ENCODE peak calls at places on chromosome 1, in nine cellular contexts. One of them, this sample, is unnamed.

GRCh38 chr1:230827801-230828200 is 40.5 kb downstream of the C1orf198 start:
- DNase-seq in HepG2: no peak
- DNase-seq in lower lobe of right lung: no peak
- DNase-seq in Panc1: no peak
- DNase-seq in dorsolateral prefrontal cortex: no peak
- DNase-seq in left ventricle myocardium inferior: no peak
- DNase-seq in CD8-positive, alpha-beta T cell: no peak
- DNase-seq in tibial artery: no peak
- DNase-seq in ovary: no peak
- DNase-seq in this sample: peak; percentile 67

GRCh38 chr1:17438176-17438976 is 1.1 kb downstream of the RCC2 start:
- DNase-seq in HepG2: peak; percentile 52
- DNase-seq in lower lobe of right lung: peak; percentile 85
- DNase-seq in Panc1: no peak
- DNase-seq in dorsolateral prefrontal cortex: peak; percentile 60
- DNase-seq in left ventricle myocardium inferior: peak; percentile 72
- DNase-seq in CD8-positive, alpha-beta T cell: peak; percentile 70
- DNase-seq in tibial artery: peak; percentile 49
- DNase-seq in ovary: peak; percentile 44
- DNase-seq in this sample: no peak

GRCh38 chr1:67535474-67535873 is 105.3 kb upstream of the SERBP1 start:
- DNase-seq in HepG2: peak; percentile 80
- DNase-seq in lower lobe of right lung: peak; percentile 85
- DNase-seq in Panc1: peak; percentile 70
- DNase-seq in dorsolateral prefrontal cortex: peak; percentile 75
- DNase-seq in left ventricle myocardium inferior: peak; percentile 71
- DNase-seq in CD8-positive, alpha-beta T cell: peak; percentile 20
- DNase-seq in tibial artery: peak; percentile 84
- DNase-seq in ovary: peak; percentile 75
- DNase-seq in this sample: peak; percentile 85

GRCh38 chr1:85200367-85200869 is 398 bp downstream of the SYDE2 start:
- DNase-seq in HepG2: peak; percentile 15
- DNase-seq in lower lobe of right lung: peak; percentile 67
- DNase-seq in Panc1: no peak
- DNase-seq in dorsolateral prefrontal cortex: no peak
- DNase-seq in left ventricle myocardium inferior: no peak
- DNase-seq in CD8-positive, alpha-beta T cell: peak; percentile 48
- DNase-seq in tibial artery: peak; percentile 29
- DNase-seq in ovary: peak; percentile 28
- DNase-seq in this sample: peak; percentile 78

GRCh38 chr1:4016351-4017130 is 116.5 kb upstream of the C1orf174 start:
- DNase-seq in HepG2: no peak
- DNase-seq in lower lobe of right lung: no peak
- DNase-seq in Panc1: no peak
- DNase-seq in dorsolateral prefrontal cortex: peak; percentile 8
- DNase-seq in left ventricle myocardium inferior: no peak
- DNase-seq in CD8-positive, alpha-beta T cell: no peak
- DNase-seq in tibial artery: no peak
- DNase-seq in ovary: no peak
- DNase-seq in this sample: peak; percentile 22

GRCh38 chr1:210143465-210144062 is 89.0 kb upstream of the SERTAD4 start:
- DNase-seq in HepG2: peak; percentile 29
- DNase-seq in lower lobe of right lung: peak; percentile 75
- DNase-seq in Panc1: no peak
- DNase-seq in dorsolateral prefrontal cortex: peak; percentile 89
- DNase-seq in left ventricle myocardium inferior: peak; percentile 70
- DNase-seq in CD8-positive, alpha-beta T cell: peak; percentile 44
- DNase-seq in tibial artery: peak; percentile 80
- DNase-seq in ovary: peak; percentile 52
- DNase-seq in this sample: no peak

GRCh38 chr1:12201343-12202189 is 28.3 kb upstream of the VPS13D start:
- DNase-seq in HepG2: no peak
- DNase-seq in lower lobe of right lung: no peak
- DNase-seq in Panc1: no peak
- DNase-seq in dorsolateral prefrontal cortex: no peak
- DNase-seq in left ventricle myocardium inferior: no peak
- DNase-seq in CD8-positive, alpha-beta T cell: peak; percentile 38
- DNase-seq in tibial artery: no peak
- DNase-seq in ovary: no peak
- DNase-seq in this sample: no peak

GRCh38 chr1:18938707-18939070 is 17.8 kb downstream of the IFFO2 start:
- DNase-seq in HepG2: no peak
- DNase-seq in lower lobe of right lung: no peak
- DNase-seq in Panc1: no peak
- DNase-seq in dorsolateral prefrontal cortex: peak; percentile 67
- DNase-seq in left ventricle myocardium inferior: no peak
- DNase-seq in CD8-positive, alpha-beta T cell: no peak
- DNase-seq in tibial artery: no peak
- DNase-seq in ovary: no peak
- DNase-seq in this sample: no peak

GRCh38 chr1:228010921-228011320 is 4.1 kb downstream of the WNT3A start:
- DNase-seq in HepG2: no peak
- DNase-seq in lower lobe of right lung: no peak
- DNase-seq in Panc1: no peak
- DNase-seq in dorsolateral prefrontal cortex: no peak
- DNase-seq in left ventricle myocardium inferior: no peak
- DNase-seq in CD8-positive, alpha-beta T cell: no peak
- DNase-seq in tibial artery: no peak
- DNase-seq in ovary: no peak
- DNase-seq in this sample: peak; percentile 66

GRCh38 chr1:34907487-34908090 is 21.9 kb downstream of the DLGAP3 start:
- DNase-seq in HepG2: no peak
- DNase-seq in lower lobe of right lung: no peak
- DNase-seq in Panc1: no peak
- DNase-seq in dorsolateral prefrontal cortex: no peak
- DNase-seq in left ventricle myocardium inferior: no peak
- DNase-seq in CD8-positive, alpha-beta T cell: no peak
- DNase-seq in tibial artery: no peak
- DNase-seq in ovary: no peak
- DNase-seq in this sample: no peak

GRCh38 chr1:51230501-51231078 is 5.5 kb upstream of the RNF11 start:
- DNase-seq in HepG2: no peak
- DNase-seq in lower lobe of right lung: no peak
- DNase-seq in Panc1: no peak
- DNase-seq in dorsolateral prefrontal cortex: no peak
- DNase-seq in left ventricle myocardium inferior: no peak
- DNase-seq in CD8-positive, alpha-beta T cell: no peak
- DNase-seq in tibial artery: no peak
- DNase-seq in ovary: no peak
- DNase-seq in this sample: no peak

GRCh38 chr1:32327204-32327603 is 8.8 kb downstream of the MARCKSL1 start:
- DNase-seq in HepG2: no peak
- DNase-seq in lower lobe of right lung: no peak
- DNase-seq in Panc1: no peak
- DNase-seq in dorsolateral prefrontal cortex: no peak
- DNase-seq in left ventricle myocardium inferior: no peak
- DNase-seq in CD8-positive, alpha-beta T cell: no peak
- DNase-seq in tibial artery: no peak
- DNase-seq in ovary: no peak
- DNase-seq in this sample: no peak

GRCh38 chr1:51487628-51488027 is 31.4 kb downstream of the EPS15 start:
- DNase-seq in HepG2: no peak
- DNase-seq in lower lobe of right lung: no peak
- DNase-seq in Panc1: no peak
- DNase-seq in dorsolateral prefrontal cortex: no peak
- DNase-seq in left ventricle myocardium inferior: no peak
- DNase-seq in CD8-positive, alpha-beta T cell: no peak
- DNase-seq in tibial artery: no peak
- DNase-seq in ovary: no peak
- DNase-seq in this sample: no peak

GRCh38 chr1:42941640-42942330 is 16.9 kb downstream of the SLC2A1 start:
- DNase-seq in HepG2: no peak
- DNase-seq in lower lobe of right lung: peak; percentile 84
- DNase-seq in Panc1: no peak
- DNase-seq in dorsolateral prefrontal cortex: peak; percentile 77
- DNase-seq in left ventricle myocardium inferior: peak; percentile 79
- DNase-seq in CD8-positive, alpha-beta T cell: no peak
- DNase-seq in tibial artery: peak; percentile 77
- DNase-seq in ovary: no peak
- DNase-seq in this sample: peak; percentile 88

DNA sequence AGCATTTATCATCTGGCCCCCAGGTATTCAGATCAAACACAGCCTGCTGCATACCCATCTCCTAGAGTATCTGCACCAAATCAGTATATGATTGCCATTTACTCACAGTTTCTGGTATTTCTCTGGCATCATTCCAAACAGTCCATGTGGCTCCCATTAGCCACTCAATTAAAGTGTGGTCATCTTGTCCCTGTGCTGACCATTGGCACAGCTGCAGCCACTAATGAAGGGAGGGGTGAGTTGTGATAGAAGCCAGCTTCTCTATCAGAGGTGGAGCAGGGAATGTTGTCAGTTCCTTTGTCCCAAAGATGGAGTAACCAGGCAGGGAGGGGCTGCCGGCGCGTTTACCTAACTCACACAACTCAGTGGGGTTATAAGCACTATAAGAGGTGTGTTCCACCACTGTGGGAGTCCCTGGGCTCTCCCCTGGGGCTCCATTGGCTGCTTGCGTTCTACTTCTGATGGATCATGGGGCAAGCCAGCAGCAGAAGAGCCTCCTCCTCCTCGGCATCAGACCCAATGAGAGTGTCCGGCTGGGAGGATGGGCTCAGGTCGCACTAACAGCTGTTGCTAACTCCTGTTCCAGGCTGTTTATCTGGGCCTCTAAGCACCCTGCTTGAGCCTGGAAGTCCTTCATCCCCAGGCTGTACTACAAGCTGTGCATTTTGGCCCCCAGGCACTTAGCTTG is 108.6 kb downstream of the GDAP2 start:
- DNase-seq in HepG2: no peak
- DNase-seq in lower lobe of right lung: no peak
- DNase-seq in Panc1: no peak
- DNase-seq in dorsolateral prefrontal cortex: no peak
- DNase-seq in left ventricle myocardium inferior: no peak
- DNase-seq in CD8-positive, alpha-beta T cell: no peak
- DNase-seq in tibial artery: no peak
- DNase-seq in ovary: no peak
- DNase-seq in this sample: no peak
- H3K27ac ChIP-seq in HepG2: no peak overlapping the region
- H3K27ac ChIP-seq in lower lobe of right lung: peak overlapping the region; percentile 32
- H3K27ac ChIP-seq in Panc1: peak overlapping the region; percentile 51
- H3K27ac ChIP-seq in dorsolateral prefrontal cortex: no peak overlapping the region
- H3K27ac ChIP-seq in left ventricle myocardium inferior: peak overlapping the region; percentile 86
- H3K27ac ChIP-seq in CD8-positive, alpha-beta T cell: no peak overlapping the region
- H3K27ac ChIP-seq in tibial artery: peak overlapping the region; percentile 70
- H3K27ac ChIP-seq in ovary: no peak overlapping the region
- H3K27ac ChIP-seq in this sample: peak overlapping the region; percentile 27

DNA sequence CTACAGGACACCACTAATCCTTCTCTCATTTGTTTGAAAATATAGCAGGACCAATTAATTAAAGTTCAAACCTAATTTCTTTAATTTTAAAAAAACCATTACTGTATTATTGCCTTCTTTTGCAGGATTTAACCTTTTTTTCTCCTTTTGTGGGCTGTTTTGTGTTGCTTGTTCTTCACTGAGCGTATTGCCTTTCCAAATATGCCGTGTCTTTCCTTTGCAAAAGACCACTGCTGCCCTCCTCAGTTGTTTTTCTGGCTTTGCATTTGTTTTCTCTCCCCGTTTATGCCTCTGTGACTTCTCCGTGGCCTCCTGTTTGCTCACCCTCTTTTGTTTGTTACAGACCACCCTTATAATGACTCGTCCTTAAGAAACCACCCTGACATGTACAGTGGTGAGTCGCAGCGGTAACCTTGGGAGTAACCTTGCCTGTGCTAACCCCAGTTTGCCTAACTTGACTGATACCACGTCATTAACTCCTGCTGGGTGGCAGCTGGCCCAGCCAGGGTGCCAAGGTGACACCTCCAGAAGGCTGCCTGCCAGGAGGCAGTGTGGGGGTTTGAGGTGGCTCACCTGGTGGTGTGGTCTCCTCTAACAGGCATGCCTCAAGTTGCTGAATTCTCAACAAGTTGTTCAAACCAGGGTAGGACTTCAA is 81.1 kb upstream of the CNTN2 start:
- DNase-seq in HepG2: no peak
- DNase-seq in lower lobe of right lung: no peak
- DNase-seq in Panc1: no peak
- DNase-seq in dorsolateral prefrontal cortex: no peak
- DNase-seq in left ventricle myocardium inferior: peak; percentile 33
- DNase-seq in CD8-positive, alpha-beta T cell: no peak
- DNase-seq in tibial artery: no peak
- DNase-seq in ovary: no peak
- DNase-seq in this sample: no peak
- TF ChIP-seq CTCF in HepG2: peak; percentile 23
- TF ChIP-seq CTCF in lower lobe of right lung: no peak
- TF ChIP-seq CTCF in Panc1: no peak
- TF ChIP-seq CTCF in dorsolateral prefrontal cortex: no peak
- TF ChIP-seq CTCF in left ventricle myocardium inferior: no peak
- TF ChIP-seq CTCF in CD8-positive, alpha-beta T cell: no peak
- TF ChIP-seq CTCF in tibial artery: no peak
- TF ChIP-seq CTCF in ovary: no peak
- TF ChIP-seq CTCF in this sample: no peak

GRCh38 chr1:246117066-246117791 is 389.9 kb downstream of the SMYD3 start:
- DNase-seq in HepG2: peak; percentile 8
- DNase-seq in lower lobe of right lung: no peak
- DNase-seq in Panc1: no peak
- DNase-seq in dorsolateral prefrontal cortex: peak; percentile 35
- DNase-seq in left ventricle myocardium inferior: no peak
- DNase-seq in CD8-positive, alpha-beta T cell: peak; percentile 42
- DNase-seq in tibial artery: no peak
- DNase-seq in ovary: no peak
- DNase-seq in this sample: no peak
- H3K4me3 ChIP-seq in HepG2: no peak overlapping the region
- H3K4me3 ChIP-seq in lower lobe of right lung: no peak overlapping the region
- H3K4me3 ChIP-seq in Panc1: no peak overlapping the region
- H3K4me3 ChIP-seq in dorsolateral prefrontal cortex: no peak overlapping the region
- H3K4me3 ChIP-seq in left ventricle myocardium inferior: no peak overlapping the region
- H3K4me3 ChIP-seq in CD8-positive, alpha-beta T cell: no peak overlapping the region
- H3K4me3 ChIP-seq in tibial artery: no peak overlapping the region
- H3K4me3 ChIP-seq in ovary: no peak overlapping the region
- H3K4me3 ChIP-seq in this sample: no peak overlapping the region

DNA sequence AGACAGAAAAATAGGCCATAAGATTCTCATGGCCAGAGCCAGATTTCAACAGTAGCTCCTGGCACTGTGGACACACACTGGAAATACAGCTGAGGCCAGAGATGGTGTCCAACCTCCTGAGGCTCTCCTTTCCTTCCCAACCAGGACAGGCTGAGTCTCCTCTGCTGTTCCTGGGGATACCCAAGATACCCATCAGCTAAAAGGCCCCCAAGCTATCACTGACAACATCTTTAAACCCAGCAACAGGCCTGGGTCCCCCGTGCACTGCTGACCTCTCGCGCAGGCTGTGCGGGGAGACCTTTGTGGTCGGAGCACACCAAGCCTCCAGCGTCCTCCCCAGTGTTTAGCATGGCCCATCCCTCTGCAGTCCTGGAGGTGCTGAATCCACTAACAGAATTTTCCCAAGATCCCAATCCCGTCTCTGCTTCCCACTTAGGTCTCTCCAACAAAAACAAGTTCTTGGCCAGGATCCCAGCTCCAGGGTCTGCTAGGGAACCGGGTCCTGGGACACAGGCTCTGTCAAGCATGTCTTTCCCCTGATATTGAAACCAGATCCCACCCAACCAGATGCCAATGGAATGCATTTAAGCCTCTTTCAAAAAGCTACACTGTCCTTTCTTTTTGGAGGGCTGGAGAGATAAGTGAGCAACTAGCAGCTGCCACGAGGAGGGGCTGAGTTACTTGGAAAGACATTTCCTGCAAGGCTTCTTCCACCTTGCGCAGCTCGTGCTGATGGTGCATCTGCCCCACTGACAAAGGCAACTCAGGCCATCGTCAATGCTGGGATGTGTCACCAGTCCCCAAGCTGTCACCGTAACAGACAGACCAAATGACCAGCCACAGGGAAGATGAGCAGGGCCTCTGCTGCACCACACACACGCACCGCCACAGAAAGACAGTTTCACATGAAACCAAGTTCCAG is 73.2 kb downstream of the BCAR3 start:
- DNase-seq in HepG2: no peak
- DNase-seq in lower lobe of right lung: no peak
- DNase-seq in Panc1: no peak
- DNase-seq in dorsolateral prefrontal cortex: no peak
- DNase-seq in left ventricle myocardium inferior: peak; percentile 40
- DNase-seq in CD8-positive, alpha-beta T cell: no peak
- DNase-seq in tibial artery: no peak
- DNase-seq in ovary: no peak
- DNase-seq in this sample: no peak
- H3K27ac ChIP-seq in HepG2: no peak overlapping the region
- H3K27ac ChIP-seq in lower lobe of right lung: no peak overlapping the region
- H3K27ac ChIP-seq in Panc1: peak overlapping the region; percentile 17
- H3K27ac ChIP-seq in dorsolateral prefrontal cortex: peak overlapping the region; percentile 46
- H3K27ac ChIP-seq in left ventricle myocardium inferior: peak overlapping the region; percentile 84
- H3K27ac ChIP-seq in CD8-positive, alpha-beta T cell: no peak overlapping the region
- H3K27ac ChIP-seq in tibial artery: peak overlapping the region; percentile 80
- H3K27ac ChIP-seq in ovary: no peak overlapping the region
- H3K27ac ChIP-seq in this sample: peak overlapping the region; percentile 39